ENCODE peak calls at places on chromosome 15, in six cellular contexts. X is testis; Z is HCT116; P is CD8-positive, alpha-beta memory T cell; M is CD4-positive, alpha-beta memory T cell; H is A549. W is an unnamed sample.

GRCh38 chr15:88617031-88617722 is 4.0 kb upstream of the AEN start:
- DNase-seq in X (no peak), Z (no peak), P (no peak), M (no peak), H (no peak), W (no peak)

GRCh38 chr15:52010633-52011595 is 8.1 kb upstream of the MAPK6 start:
- DNase-seq in X (no peak), Z (peak), P (no peak), M (no peak), H (peak), W (no peak)

GRCh38 chr15:70670680-70671079 is 92.7 kb downstream of the UACA start:
- DNase-seq in X (no peak), Z (no peak), P (no peak), M (no peak), H (no peak), W (peak)

GRCh38 chr15:58441376-58442070 is 9.7 kb downstream of the LIPC start:
- DNase-seq in X (no peak), Z (no peak), P (no peak), M (no peak), H (peak), W (no peak)

GRCh38 chr15:50880651-50881114 is 27.8 kb upstream of the AP4E1 start:
- DNase-seq in X (no peak), Z (no peak), P (no peak), M (peak), H (no peak), W (peak)

GRCh38 chr15:60912984-60913697 is 316.0 kb downstream of the RORA start:
- DNase-seq in X (peak), Z (no peak), P (no peak), M (no peak), H (no peak), W (no peak)

GRCh38 chr15:76868740-76869139 is 36.4 kb downstream of the SCAPER start:
- DNase-seq in X (no peak), Z (no peak), P (no peak), M (no peak), H (no peak), W (no peak)

GRCh38 chr15:89367485-89368451 is 33.1 kb upstream of the POLG start:
- DNase-seq in X (peak), Z (no peak), P (no peak), M (no peak), H (peak), W (peak)

GRCh38 chr15:50380089-50380488 is 25.1 kb upstream of the GABPB1 start:
- DNase-seq in X (no peak), Z (no peak), P (no peak), M (no peak), H (no peak), W (no peak)

DNA sequence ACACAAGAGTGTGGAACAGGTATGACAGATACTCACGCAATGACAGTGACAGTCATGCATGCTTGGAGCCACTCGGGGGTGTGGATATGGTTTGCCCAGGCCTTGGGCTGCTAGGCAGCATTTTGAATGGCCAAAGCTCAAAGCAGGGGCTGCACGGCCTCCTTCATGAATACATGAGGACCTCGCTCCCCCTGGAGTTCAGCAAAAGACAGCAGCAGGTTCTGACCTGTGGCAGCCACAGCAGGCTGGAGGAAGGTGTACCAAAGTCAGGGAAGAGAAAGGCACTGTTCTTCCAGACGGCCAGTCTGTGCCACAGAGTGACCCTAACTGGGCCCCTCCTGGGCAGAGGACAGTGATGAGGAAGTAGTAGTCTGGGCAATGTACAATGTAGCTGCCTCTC is 88.2 kb upstream of the C2CD4B start:
- DNase-seq in X (no peak), Z (no peak), P (no peak), M (no peak), H (peak), W (no peak)
- H3K4me3 ChIP-seq in X (no peak), Z (no peak), P (no peak), M (no peak), H (no peak), W (no peak)

GRCh38 chr15:73937726-73938125 is 11.5 kb downstream of the LOXL1 start:
- DNase-seq in X (no peak), Z (no peak), P (no peak), M (no peak), H (no peak), W (no peak)
- H3K4me3 ChIP-seq in X (no peak), Z (no peak), P (no peak), M (no peak), H (no peak), W (no peak)

GRCh38 chr15:40308844-40309189 is 1.1 kb upstream of the PLCB2 start:
- DNase-seq in X (no peak), Z (no peak), P (no peak), M (peak), H (no peak), W (no peak)
- H3K4me3 ChIP-seq in X (no peak), Z (no peak), P (peak), M (peak), H (no peak), W (peak)

GRCh38 chr15:66702770-66703539 is 919 bp downstream of the SMAD6 start:
- DNase-seq in X (no peak), Z (no peak), P (no peak), M (peak), H (no peak), W (no peak)

GRCh38 chr15:66702035-66702769 is at the start of gene SMAD6:
- DNase-seq in X (peak), Z (peak), P (peak), M (peak), H (peak), W (peak)

GRCh38 chr15:66704783-66705113 is 2.7 kb downstream of the SMAD6 start:
- DNase-seq in X (no peak), Z (no peak), P (no peak), M (no peak), H (no peak), W (no peak)

GRCh38 chr15:66704019-66704782 is 2.2 kb downstream of the SMAD6 start:
- DNase-seq in X (peak), Z (no peak), P (no peak), M (no peak), H (no peak), W (no peak)

DNA sequence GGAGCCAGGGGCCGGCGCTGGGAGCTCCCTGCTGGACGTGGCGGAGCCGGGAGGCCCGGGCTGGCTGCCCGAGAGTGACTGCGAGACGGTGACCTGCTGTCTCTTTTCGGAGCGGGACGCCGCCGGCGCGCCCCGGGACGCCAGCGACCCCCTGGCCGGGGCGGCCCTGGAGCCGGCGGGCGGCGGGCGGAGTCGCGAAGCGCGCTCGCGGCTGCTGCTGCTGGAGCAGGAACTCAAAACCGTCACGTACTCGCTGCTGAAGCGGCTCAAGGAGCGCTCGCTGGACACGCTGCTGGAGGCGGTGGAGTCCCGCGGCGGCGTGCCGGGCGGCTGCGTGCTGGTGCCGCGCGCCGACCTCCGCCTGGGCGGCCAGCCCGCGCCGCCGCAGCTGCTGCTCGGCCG is 1.5 kb downstream of the SMAD6 start:
- DNase-seq in X (peak), Z (no peak), P (no peak), M (peak), H (no peak), W (no peak)
- H3K4me3 ChIP-seq in X (peak), Z (peak), P (no peak), M (no peak), H (peak), W (peak)

DNA sequence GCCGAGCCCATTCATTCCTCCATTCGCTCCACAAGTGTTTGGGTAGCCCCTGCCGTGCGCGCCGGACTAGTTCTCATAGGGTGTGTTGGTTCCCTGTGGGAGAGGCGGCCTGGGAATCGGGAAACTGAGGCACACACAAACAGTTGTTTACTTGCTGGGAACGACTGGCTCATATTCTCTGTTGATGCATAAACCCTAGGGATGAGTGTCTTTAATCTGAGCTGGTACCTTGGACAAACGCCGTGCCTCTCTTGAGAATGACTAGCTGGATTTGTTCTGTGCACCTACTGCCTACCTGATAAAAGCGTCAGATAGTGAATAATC is 737 bp downstream of the DNAJA4 start:
- DNase-seq in X (no peak), Z (no peak), P (no peak), M (no peak), H (no peak), W (no peak)
- H3K4me3 ChIP-seq in X (peak), Z (peak), P (peak), M (peak), H (no peak), W (no peak)

GRCh38 chr15:45631831-45632230 is 3.0 kb upstream of the SQOR start:
- DNase-seq in X (no peak), Z (no peak), P (no peak), M (no peak), H (no peak), W (no peak)
- H3K4me3 ChIP-seq in X (no peak), Z (peak), P (no peak), M (no peak), H (no peak), W (no peak)